ENCODE peak calls at places on chromosomes 1 and 21, in ten cellular contexts. R is tibial artery; D is HS-5; P is IMR-90; K is NCI-H2081; T is endothelial cell; A is stimulated activated CD8-positive, alpha-beta memory T cell treated with anti-CD3 and anti-CD28 coated beads, Interleukin-4, amount 100 ng/mL, for 1 hour; N is upper lobe of right lung; X is RPMI8226; Z is cardiac fibroblast. F is an unnamed sample.

GRCh38 chr1:37661401-37661800 is 26.7 kb upstream of the RSPO1 start:
- DNase-seq in P (peak), X (no peak), A (no peak), R (no peak), N (no peak), Z (no peak), T (no peak), D (no peak), K (no peak), F (no peak)

GRCh38 chr1:7265771-7266371 is 480.6 kb downstream of the CAMTA1 start:
- DNase-seq in D (peak), R (no peak), K (no peak), Z (peak), P (peak), A (no peak), N (no peak), T (no peak), X (no peak), F (peak)

GRCh38 chr1:111538343-111539035 is 35.1 kb upstream of the ADORA3 start:
- DNase-seq in A (no peak), D (peak), Z (peak), P (peak), R (no peak), X (no peak), T (no peak), N (no peak), K (no peak), F (no peak)

GRCh38 chr1:240687820-240688219 is 75.9 kb upstream of the GREM2 start:
- DNase-seq in N (no peak), K (no peak), P (no peak), A (no peak), Z (no peak), X (peak), R (no peak), D (no peak), T (no peak), F (no peak)

GRCh38 chr1:167161242-167161641 is 59.4 kb upstream of the POU2F1 start:
- DNase-seq in T (no peak), Z (no peak), P (no peak), A (no peak), N (no peak), R (no peak), D (no peak), K (no peak), X (no peak), F (no peak)

GRCh38 chr21:15775291-15775690 is 45.5 kb downstream of the USP25 start:
- DNase-seq in T (peak), D (no peak), A (no peak), P (no peak), N (no peak), X (no peak), R (no peak), Z (no peak), K (no peak), F (no peak)

GRCh38 chr1:18166929-18167328 is 59.3 kb downstream of the IGSF21 start:
- DNase-seq in T (no peak), A (no peak), Z (no peak), P (no peak), X (no peak), N (no peak), D (no peak), K (no peak), R (no peak), F (no peak)

GRCh38 chr1:4101434-4102150 is 201.5 kb upstream of the C1orf174 start:
- DNase-seq in D (no peak), P (no peak), T (no peak), R (no peak), X (no peak), N (peak), K (no peak), A (no peak), Z (no peak), F (no peak)

GRCh38 chr1:210330279-210330866 is 1.7 kb downstream of the HHAT start:
- DNase-seq in T (no peak), P (peak), K (no peak), Z (peak), N (no peak), A (no peak), R (no peak), X (no peak), D (no peak), F (peak)

GRCh38 chr21:45537746-45538291 is 4.4 kb downstream of the SLC19A1 start:
- DNase-seq in D (no peak), Z (no peak), K (no peak), R (peak), X (no peak), A (no peak), N (peak), T (no peak), P (no peak), F (no peak)

GRCh38 chr1:37721565-37721964 is 29.2 kb downstream of the CDCA8 start:
- DNase-seq in K (no peak), X (no peak), A (no peak), P (no peak), N (no peak), Z (no peak), T (no peak), D (no peak), R (no peak), F (no peak)

F was measured in NCI-H2029 treated with DMSO at 0.1 percent for 48 hours.